ENCODE peak calls at places on chromosomes 7 and 10, in eight cellular contexts. One of them, this sample, is unnamed.

GRCh38 chr7:82419200-82419599 is 24.4 kb downstream of the CACNA2D1 start:
- DNase-seq in aorta: no peak
- DNase-seq in AG10803: no peak
- DNase-seq in spleen: no peak
- DNase-seq in astrocyte of the spinal cord: no peak
- DNase-seq in AG04450: no peak
- DNase-seq in IMR-90: no peak
- DNase-seq in right atrium auricular region: no peak
- DNase-seq in this sample: no peak

GRCh38 chr7:25124485-25125136 is 449 bp downstream of the CYCS start:
- DNase-seq in spleen: peak
- DNase-seq in aorta: no peak
- DNase-seq in AG04450: no peak
- DNase-seq in right atrium auricular region: no peak
- DNase-seq in AG10803: peak
- DNase-seq in IMR-90: no peak
- DNase-seq in astrocyte of the spinal cord: no peak
- DNase-seq in this sample: peak

GRCh38 chr7:143487566-143487965 is 9.9 kb downstream of the TAS2R41 start:
- DNase-seq in AG04450: no peak
- DNase-seq in IMR-90: peak
- DNase-seq in aorta: peak
- DNase-seq in right atrium auricular region: peak
- DNase-seq in AG10803: peak
- DNase-seq in astrocyte of the spinal cord: no peak
- DNase-seq in spleen: no peak
- DNase-seq in this sample: no peak

GRCh38 chr7:102304668-102305067 is 18.0 kb downstream of the SH2B2 start:
- DNase-seq in AG04450: no peak
- DNase-seq in AG10803: no peak
- DNase-seq in IMR-90: no peak
- DNase-seq in aorta: no peak
- DNase-seq in spleen: peak
- DNase-seq in astrocyte of the spinal cord: no peak
- DNase-seq in right atrium auricular region: no peak
- DNase-seq in this sample: no peak

GRCh38 chr7:37694208-37695080 is 10.9 kb downstream of the GPR141 start:
- DNase-seq in aorta: peak
- DNase-seq in IMR-90: no peak
- DNase-seq in right atrium auricular region: no peak
- DNase-seq in AG10803: no peak
- DNase-seq in AG04450: no peak
- DNase-seq in spleen: peak
- DNase-seq in astrocyte of the spinal cord: no peak
- DNase-seq in this sample: no peak

GRCh38 chr7:25093268-25093802 is 31.7 kb downstream of the CYCS start:
- DNase-seq in AG10803: peak
- DNase-seq in spleen: peak
- DNase-seq in aorta: peak
- DNase-seq in IMR-90: peak
- DNase-seq in astrocyte of the spinal cord: peak
- DNase-seq in AG04450: peak
- DNase-seq in right atrium auricular region: peak
- DNase-seq in this sample: peak

GRCh38 chr10:97914837-97915211 is 65.2 kb downstream of the GOLGA7B start:
- DNase-seq in right atrium auricular region: no peak
- DNase-seq in IMR-90: peak
- DNase-seq in aorta: peak
- DNase-seq in astrocyte of the spinal cord: peak
- DNase-seq in AG04450: no peak
- DNase-seq in AG10803: peak
- DNase-seq in spleen: peak
- DNase-seq in this sample: peak

GRCh38 chr7:2032876-2033407 is 199.8 kb downstream of the MAD1L1 start:
- DNase-seq in AG10803: no peak
- DNase-seq in astrocyte of the spinal cord: no peak
- DNase-seq in right atrium auricular region: no peak
- DNase-seq in aorta: no peak
- DNase-seq in IMR-90: no peak
- DNase-seq in AG04450: no peak
- DNase-seq in spleen: peak
- DNase-seq in this sample: no peak

GRCh38 chr10:3261921-3262320 is 89.3 kb upstream of the PITRM1 start:
- DNase-seq in right atrium auricular region: no peak
- DNase-seq in AG04450: no peak
- DNase-seq in astrocyte of the spinal cord: no peak
- DNase-seq in AG10803: no peak
- DNase-seq in IMR-90: no peak
- DNase-seq in aorta: no peak
- DNase-seq in spleen: no peak
- DNase-seq in this sample: no peak

GRCh38 chr10:5416981-5417380 is 4.6 kb downstream of the NET1 start:
- DNase-seq in AG04450: no peak
- DNase-seq in IMR-90: no peak
- DNase-seq in right atrium auricular region: no peak
- DNase-seq in spleen: no peak
- DNase-seq in astrocyte of the spinal cord: no peak
- DNase-seq in AG10803: no peak
- DNase-seq in aorta: peak
- DNase-seq in this sample: no peak
- H3K4me3 ChIP-seq in AG04450: no peak
- H3K4me3 ChIP-seq in IMR-90: no peak
- H3K4me3 ChIP-seq in right atrium auricular region: no peak
- H3K4me3 ChIP-seq in spleen: no peak
- H3K4me3 ChIP-seq in astrocyte of the spinal cord: no peak
- H3K4me3 ChIP-seq in AG10803: no peak
- H3K4me3 ChIP-seq in aorta: no peak
- H3K4me3 ChIP-seq in this sample: no peak

GRCh38 chr7:157566631-157567006 is 229.8 kb downstream of the DNAJB6 start:
- DNase-seq in astrocyte of the spinal cord: no peak
- DNase-seq in IMR-90: no peak
- DNase-seq in AG10803: no peak
- DNase-seq in AG04450: no peak
- DNase-seq in spleen: peak
- DNase-seq in aorta: peak
- DNase-seq in right atrium auricular region: no peak
- DNase-seq in this sample: no peak

GRCh38 chr7:157564518-157565177 is 227.8 kb downstream of the DNAJB6 start:
- DNase-seq in aorta: peak
- DNase-seq in AG10803: no peak
- DNase-seq in AG04450: no peak
- DNase-seq in astrocyte of the spinal cord: peak
- DNase-seq in IMR-90: peak
- DNase-seq in spleen: peak
- DNase-seq in right atrium auricular region: no peak
- DNase-seq in this sample: peak

GRCh38 chr7:157567666-157568065 is 230.9 kb downstream of the DNAJB6 start:
- DNase-seq in aorta: peak
- DNase-seq in astrocyte of the spinal cord: no peak
- DNase-seq in AG10803: no peak
- DNase-seq in IMR-90: no peak
- DNase-seq in AG04450: no peak
- DNase-seq in spleen: peak
- DNase-seq in right atrium auricular region: no peak
- DNase-seq in this sample: no peak

GRCh38 chr7:157565981-157566630 is 229.3 kb downstream of the DNAJB6 start:
- DNase-seq in right atrium auricular region: no peak
- DNase-seq in AG10803: no peak
- DNase-seq in astrocyte of the spinal cord: no peak
- DNase-seq in spleen: peak
- DNase-seq in aorta: peak
- DNase-seq in IMR-90: no peak
- DNase-seq in AG04450: no peak
- DNase-seq in this sample: no peak

DNA sequence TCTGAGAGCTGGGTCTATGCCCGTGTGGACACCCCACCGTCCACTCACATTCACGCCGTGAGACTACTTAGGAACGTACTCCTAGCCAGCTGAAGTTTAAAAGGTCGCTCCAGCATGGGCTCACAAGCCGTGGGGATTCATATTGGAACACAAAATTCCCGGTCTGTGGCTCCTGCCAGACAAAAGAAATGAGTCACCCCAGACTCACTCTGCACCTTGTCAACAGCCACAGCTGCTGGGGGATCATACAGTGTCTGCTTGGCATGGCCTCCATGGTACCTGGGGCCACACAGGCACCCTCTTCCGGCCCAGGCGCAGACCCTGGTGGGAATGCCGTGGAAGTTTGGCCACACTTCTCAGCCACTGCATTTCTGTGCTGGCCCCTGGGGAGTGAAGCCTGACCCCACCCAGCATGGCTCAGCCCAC is 228.4 kb downstream of the DNAJB6 start:
- DNase-seq in right atrium auricular region: no peak
- DNase-seq in AG04450: no peak
- DNase-seq in astrocyte of the spinal cord: no peak
- DNase-seq in AG10803: no peak
- DNase-seq in aorta: peak
- DNase-seq in spleen: peak
- DNase-seq in IMR-90: no peak
- DNase-seq in this sample: peak
- H3K4me3 ChIP-seq in right atrium auricular region: no peak
- H3K4me3 ChIP-seq in AG04450: no peak
- H3K4me3 ChIP-seq in astrocyte of the spinal cord: no peak
- H3K4me3 ChIP-seq in AG10803: no peak
- H3K4me3 ChIP-seq in aorta: no peak
- H3K4me3 ChIP-seq in spleen: no peak
- H3K4me3 ChIP-seq in IMR-90: no peak
- H3K4me3 ChIP-seq in this sample: no peak

GRCh38 chr7:751826-752225 is 24.7 kb upstream of the PRKAR1B start:
- DNase-seq in astrocyte of the spinal cord: no peak
- DNase-seq in right atrium auricular region: no peak
- DNase-seq in AG10803: no peak
- DNase-seq in aorta: no peak
- DNase-seq in AG04450: no peak
- DNase-seq in IMR-90: no peak
- DNase-seq in spleen: peak
- DNase-seq in this sample: no peak

GRCh38 chr7:748446-748845 is 21.4 kb upstream of the PRKAR1B start:
- DNase-seq in AG04450: no peak
- DNase-seq in AG10803: no peak
- DNase-seq in right atrium auricular region: no peak
- DNase-seq in aorta: no peak
- DNase-seq in spleen: peak
- DNase-seq in IMR-90: no peak
- DNase-seq in astrocyte of the spinal cord: no peak
- DNase-seq in this sample: no peak

GRCh38 chr7:750111-750905 is 23.2 kb upstream of the PRKAR1B start:
- DNase-seq in IMR-90: no peak
- DNase-seq in aorta: no peak
- DNase-seq in AG04450: no peak
- DNase-seq in right atrium auricular region: no peak
- DNase-seq in AG10803: no peak
- DNase-seq in spleen: peak
- DNase-seq in astrocyte of the spinal cord: no peak
- DNase-seq in this sample: no peak

GRCh38 chr7:747186-747585 is 20.1 kb upstream of the PRKAR1B start:
- DNase-seq in IMR-90: no peak
- DNase-seq in astrocyte of the spinal cord: no peak
- DNase-seq in AG04450: no peak
- DNase-seq in aorta: no peak
- DNase-seq in right atrium auricular region: no peak
- DNase-seq in AG10803: no peak
- DNase-seq in spleen: peak
- DNase-seq in this sample: no peak

DNA sequence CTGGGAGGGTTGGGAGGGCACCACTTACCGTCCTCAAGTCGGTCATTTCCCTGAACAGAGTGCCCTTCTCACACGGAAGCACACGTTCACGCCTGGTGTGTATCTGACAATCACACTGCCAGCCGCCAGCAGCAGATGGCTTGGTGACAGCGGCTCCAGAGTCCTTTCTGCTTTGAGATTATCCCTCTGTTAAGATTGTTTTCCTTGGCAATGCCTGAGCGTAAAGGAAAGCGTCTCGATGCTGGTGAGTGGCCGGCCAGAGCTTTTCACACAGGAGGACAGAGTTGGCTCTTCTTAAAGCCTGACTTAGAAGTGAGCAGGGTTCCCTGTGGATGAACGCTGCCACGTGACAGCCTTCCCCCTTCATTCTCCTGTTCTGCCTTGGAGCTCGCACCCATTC is 22.0 kb upstream of the PRKAR1B start:
- DNase-seq in IMR-90: no peak
- DNase-seq in spleen: peak
- DNase-seq in aorta: no peak
- DNase-seq in AG10803: no peak
- DNase-seq in astrocyte of the spinal cord: peak
- DNase-seq in AG04450: no peak
- DNase-seq in right atrium auricular region: peak
- DNase-seq in this sample: peak
- H3K4me3 ChIP-seq in IMR-90: no peak
- H3K4me3 ChIP-seq in spleen: no peak
- H3K4me3 ChIP-seq in aorta: no peak
- H3K4me3 ChIP-seq in AG10803: no peak
- H3K4me3 ChIP-seq in astrocyte of the spinal cord: no peak
- H3K4me3 ChIP-seq in AG04450: no peak
- H3K4me3 ChIP-seq in right atrium auricular region: peak
- H3K4me3 ChIP-seq in this sample: no peak

GRCh38 chr7:152130658-152131590 is 105.5 kb downstream of the GALNT11 start:
- DNase-seq in right atrium auricular region: no peak
- DNase-seq in AG04450: no peak
- DNase-seq in astrocyte of the spinal cord: no peak
- DNase-seq in IMR-90: no peak
- DNase-seq in spleen: no peak
- DNase-seq in AG10803: no peak
- DNase-seq in aorta: no peak
- DNase-seq in this sample: no peak
- H3K4me3 ChIP-seq in right atrium auricular region: no peak
- H3K4me3 ChIP-seq in AG04450: no peak
- H3K4me3 ChIP-seq in astrocyte of the spinal cord: no peak
- H3K4me3 ChIP-seq in IMR-90: no peak
- H3K4me3 ChIP-seq in spleen: no peak
- H3K4me3 ChIP-seq in AG10803: no peak
- H3K4me3 ChIP-seq in aorta: no peak
- H3K4me3 ChIP-seq in this sample: no peak

DNA sequence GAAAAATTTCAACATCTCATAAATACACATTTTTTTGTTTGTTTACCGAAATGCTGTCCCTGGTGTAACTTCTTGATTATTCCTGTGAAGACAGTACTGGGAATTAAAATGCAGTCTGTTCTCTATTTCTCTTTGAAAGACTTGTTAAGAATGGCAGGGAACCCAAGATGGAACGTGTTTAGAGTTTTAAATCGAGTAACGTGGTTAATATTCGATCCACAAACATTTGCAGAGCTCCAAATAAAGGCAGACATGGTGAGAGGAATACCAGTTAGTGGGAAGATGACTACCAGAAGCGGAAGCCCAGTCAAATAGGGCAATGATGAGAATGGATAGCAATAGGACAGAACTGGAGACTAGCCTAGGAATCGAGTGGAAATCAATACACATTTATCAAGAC is 6.7 kb downstream of the PON3 start:
- DNase-seq in AG10803: no peak
- DNase-seq in right atrium auricular region: no peak
- DNase-seq in astrocyte of the spinal cord: no peak
- DNase-seq in AG04450: no peak
- DNase-seq in aorta: no peak
- DNase-seq in spleen: no peak
- DNase-seq in IMR-90: no peak
- DNase-seq in this sample: no peak
- H3K4me3 ChIP-seq in AG10803: no peak
- H3K4me3 ChIP-seq in right atrium auricular region: no peak
- H3K4me3 ChIP-seq in astrocyte of the spinal cord: no peak
- H3K4me3 ChIP-seq in AG04450: no peak
- H3K4me3 ChIP-seq in aorta: no peak
- H3K4me3 ChIP-seq in spleen: no peak
- H3K4me3 ChIP-seq in IMR-90: no peak
- H3K4me3 ChIP-seq in this sample: no peak

GRCh38 chr7:150799156-150799555 is 1.0 kb downstream of the TMEM176B start:
- DNase-seq in AG10803: no peak
- DNase-seq in spleen: no peak
- DNase-seq in AG04450: no peak
- DNase-seq in astrocyte of the spinal cord: no peak
- DNase-seq in right atrium auricular region: no peak
- DNase-seq in aorta: no peak
- DNase-seq in IMR-90: no peak
- DNase-seq in this sample: no peak
- H3K4me3 ChIP-seq in AG10803: no peak
- H3K4me3 ChIP-seq in spleen: peak
- H3K4me3 ChIP-seq in AG04450: no peak
- H3K4me3 ChIP-seq in astrocyte of the spinal cord: no peak
- H3K4me3 ChIP-seq in right atrium auricular region: peak
- H3K4me3 ChIP-seq in aorta: no peak
- H3K4me3 ChIP-seq in IMR-90: no peak
- H3K4me3 ChIP-seq in this sample: no peak

This sample was measured in fibroblast of pulmonary artery.